ENCODE peak calls at places on chromosomes 16 and 17, in six cellular contexts. One of them, this sample, is unnamed.

GRCh38 chr17:1091885-1092284 is 87.9 kb downstream of the ABR start:
- DNase-seq in T follicular helper cell: no peak
- DNase-seq in body of pancreas: no peak
- DNase-seq in kidney tubule cell: peak; percentile 40
- DNase-seq in AG09309: no peak
- DNase-seq in stimulated activated naive B cell treated with anti-CD40 and anti-IgM and Interleukin-4, amounts not matched to agents 10 μg/mL and 1 μg/mL and 100 μg/mL, for 72 hours: no peak
- DNase-seq in this sample: no peak

GRCh38 chr17:8991514-8992285 is 26.2 kb upstream of the PIK3R5 start:
- DNase-seq in T follicular helper cell: peak; percentile 45
- DNase-seq in body of pancreas: peak; percentile 71
- DNase-seq in kidney tubule cell: peak; percentile 60
- DNase-seq in AG09309: no peak
- DNase-seq in stimulated activated naive B cell treated with anti-CD40 and anti-IgM and Interleukin-4, amounts not matched to agents 10 μg/mL and 1 μg/mL and 100 μg/mL, for 72 hours: no peak
- DNase-seq in this sample: peak; percentile 48

GRCh38 chr16:72291531-72291981 is 119.6 kb upstream of the PMFBP1 start:
- DNase-seq in T follicular helper cell: no peak
- DNase-seq in body of pancreas: no peak
- DNase-seq in kidney tubule cell: peak; percentile 90
- DNase-seq in AG09309: peak; percentile 93
- DNase-seq in stimulated activated naive B cell treated with anti-CD40 and anti-IgM and Interleukin-4, amounts not matched to agents 10 μg/mL and 1 μg/mL and 100 μg/mL, for 72 hours: no peak
- DNase-seq in this sample: peak; percentile 95

GRCh38 chr16:57734925-57735754 is 430 bp upstream of the KATNB1 start:
- DNase-seq in T follicular helper cell: peak; percentile 95
- DNase-seq in body of pancreas: peak; percentile 98
- DNase-seq in kidney tubule cell: peak; percentile 100
- DNase-seq in AG09309: peak; percentile 100
- DNase-seq in stimulated activated naive B cell treated with anti-CD40 and anti-IgM and Interleukin-4, amounts not matched to agents 10 μg/mL and 1 μg/mL and 100 μg/mL, for 72 hours: peak; percentile 97
- DNase-seq in this sample: peak; percentile 100

GRCh38 chr17:1244606-1245012 is 25.6 kb upstream of the BHLHA9 start:
- DNase-seq in T follicular helper cell: no peak
- DNase-seq in body of pancreas: no peak
- DNase-seq in kidney tubule cell: no peak
- DNase-seq in AG09309: no peak
- DNase-seq in stimulated activated naive B cell treated with anti-CD40 and anti-IgM and Interleukin-4, amounts not matched to agents 10 μg/mL and 1 μg/mL and 100 μg/mL, for 72 hours: no peak
- DNase-seq in this sample: no peak

GRCh38 chr16:57765160-57765728 is 29.7 kb downstream of the KATNB1 start:
- DNase-seq in T follicular helper cell: no peak
- DNase-seq in body of pancreas: no peak
- DNase-seq in kidney tubule cell: no peak
- DNase-seq in AG09309: no peak
- DNase-seq in stimulated activated naive B cell treated with anti-CD40 and anti-IgM and Interleukin-4, amounts not matched to agents 10 μg/mL and 1 μg/mL and 100 μg/mL, for 72 hours: no peak
- DNase-seq in this sample: no peak

GRCh38 chr17:55053855-55054254 is 85.3 kb downstream of the STXBP4 start:
- DNase-seq in T follicular helper cell: no peak
- DNase-seq in body of pancreas: no peak
- DNase-seq in kidney tubule cell: peak; percentile 12
- DNase-seq in AG09309: no peak
- DNase-seq in stimulated activated naive B cell treated with anti-CD40 and anti-IgM and Interleukin-4, amounts not matched to agents 10 μg/mL and 1 μg/mL and 100 μg/mL, for 72 hours: no peak
- DNase-seq in this sample: peak; percentile 20

GRCh38 chr17:77489239-77489897 is 348.6 kb downstream of the SEC14L1 start:
- DNase-seq in T follicular helper cell: no peak
- DNase-seq in body of pancreas: no peak
- DNase-seq in kidney tubule cell: no peak
- DNase-seq in AG09309: no peak
- DNase-seq in stimulated activated naive B cell treated with anti-CD40 and anti-IgM and Interleukin-4, amounts not matched to agents 10 μg/mL and 1 μg/mL and 100 μg/mL, for 72 hours: no peak
- DNase-seq in this sample: no peak

GRCh38 chr17:9797965-9798364 is 6.6 kb upstream of the DHRS7C start:
- DNase-seq in T follicular helper cell: no peak
- DNase-seq in body of pancreas: no peak
- DNase-seq in kidney tubule cell: no peak
- DNase-seq in AG09309: no peak
- DNase-seq in stimulated activated naive B cell treated with anti-CD40 and anti-IgM and Interleukin-4, amounts not matched to agents 10 μg/mL and 1 μg/mL and 100 μg/mL, for 72 hours: no peak
- DNase-seq in this sample: no peak

GRCh38 chr17:76547183-76547641 is 7.4 kb downstream of the PRCD start:
- DNase-seq in T follicular helper cell: peak; percentile 42
- DNase-seq in body of pancreas: peak; percentile 54
- DNase-seq in kidney tubule cell: peak; percentile 73
- DNase-seq in AG09309: no peak
- DNase-seq in stimulated activated naive B cell treated with anti-CD40 and anti-IgM and Interleukin-4, amounts not matched to agents 10 μg/mL and 1 μg/mL and 100 μg/mL, for 72 hours: peak; percentile 48
- DNase-seq in this sample: peak; percentile 71

GRCh38 chr17:17243163-17243562 is 6.2 kb upstream of the FLCN start:
- DNase-seq in T follicular helper cell: no peak
- DNase-seq in body of pancreas: no peak
- DNase-seq in kidney tubule cell: no peak
- DNase-seq in AG09309: no peak
- DNase-seq in stimulated activated naive B cell treated with anti-CD40 and anti-IgM and Interleukin-4, amounts not matched to agents 10 μg/mL and 1 μg/mL and 100 μg/mL, for 72 hours: no peak
- DNase-seq in this sample: no peak

GRCh38 chr17:32161506-32162365 is 19.4 kb downstream of the RHOT1 start:
- DNase-seq in T follicular helper cell: no peak
- DNase-seq in body of pancreas: no peak
- DNase-seq in kidney tubule cell: peak; percentile 90
- DNase-seq in AG09309: peak; percentile 50
- DNase-seq in stimulated activated naive B cell treated with anti-CD40 and anti-IgM and Interleukin-4, amounts not matched to agents 10 μg/mL and 1 μg/mL and 100 μg/mL, for 72 hours: no peak
- DNase-seq in this sample: peak; percentile 88

GRCh38 chr17:10754109-10754508 is 24.3 kb upstream of the TMEM220 start:
- DNase-seq in T follicular helper cell: no peak
- DNase-seq in body of pancreas: peak; percentile 74
- DNase-seq in kidney tubule cell: peak; percentile 33
- DNase-seq in AG09309: no peak
- DNase-seq in stimulated activated naive B cell treated with anti-CD40 and anti-IgM and Interleukin-4, amounts not matched to agents 10 μg/mL and 1 μg/mL and 100 μg/mL, for 72 hours: no peak
- DNase-seq in this sample: no peak

GRCh38 chr16:12348733-12349704 is 372.5 kb downstream of the SNX29 start:
- DNase-seq in T follicular helper cell: no peak
- DNase-seq in body of pancreas: no peak
- DNase-seq in kidney tubule cell: no peak
- DNase-seq in AG09309: no peak
- DNase-seq in stimulated activated naive B cell treated with anti-CD40 and anti-IgM and Interleukin-4, amounts not matched to agents 10 μg/mL and 1 μg/mL and 100 μg/mL, for 72 hours: peak; percentile 54
- DNase-seq in this sample: no peak

This sample was measured in astrocyte of the spinal cord.